ENCODE peak calls at places on chromosomes 16 and 17, in four cellular contexts. X is left lung, F is neural progenitor cell, Z is HCT116. I is an unnamed sample. For H3K4me1 and H3K9me3, the result is how much of the 10 kb centered on the place peaks cover.

GRCh38 chr17:39787038-39787437 is 49.3 kb downstream of the GRB7 start:
- DNase-seq in X (no peak), F (no peak), Z (no peak), I (no peak)

GRCh38 chr17:34764716-34765115 is 185.3 kb downstream of the TMEM132E start:
- DNase-seq in X (no peak), F (peak), Z (no peak), I (no peak)

GRCh38 chr16:19700319-19700781 is 17.7 kb downstream of the KNOP1 start:
- DNase-seq in X (no peak), F (no peak), Z (no peak), I (peak)

GRCh38 chr17:15262291-15263205 is 2.6 kb downstream of the PMP22 start:
- DNase-seq in X (peak), F (peak), Z (peak), I (peak)

GRCh38 chr16:16887193-16887592 is 508.3 kb downstream of the NPIPA7 start:
- DNase-seq in X (no peak), F (no peak), Z (no peak), I (no peak)

GRCh38 chr16:11225677-11226549 is 30.1 kb downstream of the SOCS1 start:
- DNase-seq in X (no peak), F (no peak), Z (no peak), I (no peak)

GRCh38 chr16:11494029-11494428 is 92.7 kb downstream of the LITAF start:
- DNase-seq in X (no peak), F (no peak), Z (no peak), I (no peak)

GRCh38 chr17:48997827-48998556 is 807 bp downstream of the IGF2BP1 start:
- DNase-seq in X (no peak), F (peak), Z (no peak), I (no peak)

GRCh38 chr16:14057878-14058382 is 13.2 kb upstream of the MRTFB start:
- DNase-seq in X (no peak), F (no peak), Z (no peak), I (no peak)

GRCh38 chr16:57949013-57949412 is 21.9 kb downstream of the CNGB1 start:
- DNase-seq in X (no peak), F (peak), Z (no peak), I (no peak)

GRCh38 chr17:73591278-73592078 is 52.8 kb downstream of the SDK2 start:
- DNase-seq in X (peak), F (no peak), Z (no peak), I (peak)

GRCh38 chr16:89595330-89596060 is 17.9 kb upstream of the DPEP1 start:
- DNase-seq in X (peak), F (no peak), Z (no peak), I (no peak)

GRCh38 chr16:76705883-76706282 is 428.7 kb downstream of the CNTNAP4 start:
- DNase-seq in X (no peak), F (no peak), Z (no peak), I (no peak)

GRCh38 chr16:57918444-57918843 is 52.5 kb downstream of the CNGB1 start:
- DNase-seq in X (no peak), F (no peak), Z (no peak), I (no peak)

GRCh38 chr17:73841431-73842060 is 197.3 kb upstream of the SDK2 start:
- DNase-seq in X (no peak), F (peak), Z (no peak), I (peak)

GRCh38 chr17:3879591-3880417 is 13.0 kb downstream of the CAMKK1 start:
- DNase-seq in X (no peak), F (peak), Z (no peak), I (no peak)

GRCh38 chr17:50087246-50087911 is 7.8 kb upstream of the PDK2 start:
- DNase-seq in X (no peak), F (peak), Z (peak), I (peak)

GRCh38 chr16:70681382-70682238 is 4.2 kb downstream of the MTSS2 start:
- DNase-seq in X (peak), F (no peak), Z (no peak), I (peak)

GRCh38 chr17:75151893-75152292 is 2.4 kb downstream of the JPT1 start:
- DNase-seq in X (no peak), F (no peak), Z (no peak), I (no peak)

GRCh38 chr17:12133183-12133582 is 112.5 kb downstream of the MAP2K4 start:
- DNase-seq in X (no peak), F (no peak), Z (no peak), I (no peak)

GRCh38 chr17:56918916-56919315 is 5.1 kb upstream of the TRIM25 start:
- DNase-seq in X (no peak), F (no peak), Z (no peak), I (no peak)

GRCh38 chr17:82009413-82009812 is 13.3 kb downstream of the CENPX start:
- DNase-seq in X (no peak), F (no peak), Z (no peak), I (no peak)

GRCh38 chr16:71479420-71479819 is 9.7 kb downstream of the ZNF19 start:
- DNase-seq in X (no peak), F (peak), Z (no peak), I (no peak)

GRCh38 chr16:66904428-66904845 is 14.2 kb downstream of the CDH16 start:
- DNase-seq in X (no peak), F (no peak), Z (no peak), I (no peak)

GRCh38 chr17:10061131-10061581 is 137.2 kb downstream of the GAS7 start:
- DNase-seq in X (no peak), F (no peak), Z (no peak), I (peak)

GRCh38 chr16:84751947-84752346 is 52.1 kb downstream of the USP10 start:
- DNase-seq in X (no peak), F (no peak), Z (no peak), I (no peak)

GRCh38 chr17:12519956-12520594 is 145.6 kb upstream of the MYOCD start:
- DNase-seq in X (no peak), F (no peak), Z (no peak), I (no peak)

GRCh38 chr17:32349854-32350661 is at the start of gene ZNF207:
- DNase-seq in X (peak), F (peak), Z (peak), I (peak)
- H3K4me1 ChIP-seq in X (under half), F (under half), Z (under half), I (under half)

DNA sequence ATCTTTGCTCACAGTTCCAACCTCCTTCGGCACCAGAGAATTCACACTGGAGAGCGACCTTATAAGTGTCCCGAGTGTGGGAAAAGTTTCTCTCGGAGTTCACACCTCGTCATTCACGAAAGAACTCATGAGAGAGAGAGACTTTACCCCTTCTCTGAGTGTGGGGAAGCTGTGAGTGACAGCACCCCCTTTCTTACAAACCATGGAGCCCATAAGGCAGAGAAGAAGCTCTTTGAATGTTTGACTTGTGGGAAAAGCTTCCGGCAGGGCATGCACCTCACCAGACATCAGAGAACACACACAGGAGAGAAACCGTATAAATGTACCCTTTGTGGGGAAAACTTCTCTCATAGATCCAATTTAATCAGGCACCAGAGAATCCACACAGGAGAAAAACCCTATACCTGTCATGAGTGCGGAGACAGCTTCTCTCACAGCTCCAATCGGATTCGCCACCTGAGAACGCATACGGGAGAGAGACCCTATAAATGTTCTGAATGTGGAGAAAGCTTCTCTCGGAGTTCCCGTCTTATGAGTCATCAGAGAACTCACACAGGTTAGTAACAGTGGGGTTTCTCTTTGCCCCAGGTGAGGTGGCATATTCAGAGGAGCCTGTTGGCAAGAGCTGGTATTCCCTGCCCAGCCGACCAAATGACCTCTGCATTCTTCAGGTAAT is 6.8 kb downstream of the ZNF263 start:
- DNase-seq in X (no peak), F (no peak), Z (no peak), I (no peak)
- H3K9me3 ChIP-seq in X (under half), F (under half), Z (under half), I (half or more)

DNA sequence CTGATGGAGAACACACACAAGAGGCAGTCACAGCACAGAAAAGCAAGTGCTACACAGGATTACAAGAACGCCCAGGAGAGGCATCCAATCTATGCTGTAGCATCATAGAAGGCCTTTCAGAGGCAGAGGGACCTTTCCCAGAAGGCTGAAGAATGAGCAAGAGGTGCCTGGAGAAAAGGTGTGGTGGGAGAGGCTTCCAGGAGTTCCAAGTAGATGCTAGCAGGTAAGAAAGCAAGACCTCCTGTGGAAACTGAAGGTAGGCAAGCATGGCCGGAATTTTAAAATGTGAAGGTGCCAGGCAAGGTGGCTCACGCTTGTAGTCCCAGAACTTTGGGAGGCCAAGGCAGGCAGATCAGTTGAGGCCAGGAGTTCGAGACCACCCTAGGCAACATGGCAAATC is 2.1 kb downstream of the ARHGAP17 start:
- DNase-seq in X (no peak), F (no peak), Z (no peak), I (no peak)
- H3K4me1 ChIP-seq in X (half or more), F (under half), Z (under half), I (under half)

GRCh38 chr17:26809033-26809432 is 484.9 kb upstream of the WSB1 start:
- DNase-seq in X (no peak), F (no peak), Z (peak), I (no peak)
- H3K9me3 ChIP-seq in X (under half), F (half or more), Z (half or more), I (half or more)

GRCh38 chr17:77400445-77400870 is 259.7 kb downstream of the SEC14L1 start:
- DNase-seq in X (no peak), F (peak), Z (no peak), I (no peak)

GRCh38 chr17:77399319-77399959 is 258.7 kb downstream of the SEC14L1 start:
- DNase-seq in X (no peak), F (no peak), Z (no peak), I (no peak)

GRCh38 chr17:77395609-77396008 is 254.8 kb downstream of the SEC14L1 start:
- DNase-seq in X (no peak), F (no peak), Z (no peak), I (no peak)

GRCh38 chr17:77396610-77397009 is 255.8 kb downstream of the SEC14L1 start:
- DNase-seq in X (no peak), F (no peak), Z (no peak), I (no peak)

GRCh38 chr17:77398274-77398673 is 257.5 kb downstream of the SEC14L1 start:
- DNase-seq in X (no peak), F (no peak), Z (no peak), I (no peak)
- H3K4me1 ChIP-seq in X (half or more), F (under half), Z (under half), I (under half)

DNA sequence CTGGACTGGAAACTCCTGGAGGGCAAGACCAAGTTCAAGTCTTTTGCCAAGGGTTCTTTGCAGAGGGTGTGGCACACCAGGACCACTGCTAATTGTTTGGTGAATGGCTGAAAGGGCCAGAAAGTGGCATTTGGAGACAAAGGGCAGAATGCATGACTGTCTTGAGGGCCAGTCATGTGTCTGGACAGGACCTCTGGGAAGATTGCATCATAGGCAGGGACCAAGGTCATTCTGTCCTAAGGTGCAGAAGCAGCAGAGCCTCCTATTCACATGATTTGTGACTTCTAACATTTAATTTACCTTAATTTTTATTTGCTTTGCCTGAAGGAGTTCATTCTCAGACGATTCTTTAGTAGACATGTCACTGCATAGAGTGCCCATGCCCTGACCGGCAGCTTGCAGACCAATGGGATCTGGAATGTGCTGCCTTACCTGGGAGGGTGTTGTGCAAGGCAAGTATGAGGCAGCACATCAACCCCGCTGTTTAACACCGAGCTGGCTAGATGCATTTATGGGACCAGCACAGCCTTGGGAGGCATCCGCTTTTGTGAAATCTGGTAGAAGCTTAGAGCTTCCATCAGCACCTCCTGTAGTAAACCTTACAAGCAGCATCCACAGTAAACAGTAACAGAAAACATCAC is 62.3 kb upstream of the MAF start:
- DNase-seq in X (no peak), F (no peak), Z (no peak), I (no peak)
- H3K9me3 ChIP-seq in X (under half), F (under half), Z (half or more), I (under half)

DNA sequence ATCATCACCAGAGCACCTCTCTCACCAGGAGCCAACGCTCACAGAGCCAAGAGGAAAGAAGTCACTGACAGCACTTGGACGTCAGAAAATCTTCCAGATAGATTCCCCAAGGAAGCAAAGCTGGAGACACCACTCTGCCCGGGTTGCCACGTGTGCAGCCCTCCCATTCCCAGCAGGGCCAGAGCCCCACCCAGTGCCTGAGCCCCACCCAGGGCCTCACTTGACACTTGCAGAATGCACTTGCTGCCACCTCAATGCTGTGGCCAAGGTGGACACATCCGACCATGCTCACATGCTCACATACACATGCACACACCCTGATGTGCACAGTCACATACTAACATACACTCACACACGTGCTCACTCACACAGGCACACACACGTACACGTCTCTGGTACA is 240.7 kb downstream of the RBFOX3 start:
- DNase-seq in X (peak), F (no peak), Z (no peak), I (peak)
- H3K4me1 ChIP-seq in X (under half), F (under half), Z (under half), I (under half)

GRCh38 chr16:35255816-35256215 is 1796.4 kb downstream of the TP53TG3F start:
- DNase-seq in X (no peak), F (no peak), Z (no peak), I (no peak)

GRCh38 chr16:35255186-35255803 is 1795.9 kb downstream of the TP53TG3F start:
- DNase-seq in X (no peak), F (no peak), Z (no peak), I (no peak)

GRCh38 chr16:35252356-35252936 is 1793.0 kb downstream of the TP53TG3F start:
- DNase-seq in X (no peak), F (no peak), Z (no peak), I (no peak)

GRCh38 chr16:35258381-35258780 is 1799.0 kb downstream of the TP53TG3F start:
- DNase-seq in X (no peak), F (no peak), Z (no peak), I (no peak)
- H3K9me3 ChIP-seq in X (under half), F (under half), Z (under half), I (half or more)

DNA sequence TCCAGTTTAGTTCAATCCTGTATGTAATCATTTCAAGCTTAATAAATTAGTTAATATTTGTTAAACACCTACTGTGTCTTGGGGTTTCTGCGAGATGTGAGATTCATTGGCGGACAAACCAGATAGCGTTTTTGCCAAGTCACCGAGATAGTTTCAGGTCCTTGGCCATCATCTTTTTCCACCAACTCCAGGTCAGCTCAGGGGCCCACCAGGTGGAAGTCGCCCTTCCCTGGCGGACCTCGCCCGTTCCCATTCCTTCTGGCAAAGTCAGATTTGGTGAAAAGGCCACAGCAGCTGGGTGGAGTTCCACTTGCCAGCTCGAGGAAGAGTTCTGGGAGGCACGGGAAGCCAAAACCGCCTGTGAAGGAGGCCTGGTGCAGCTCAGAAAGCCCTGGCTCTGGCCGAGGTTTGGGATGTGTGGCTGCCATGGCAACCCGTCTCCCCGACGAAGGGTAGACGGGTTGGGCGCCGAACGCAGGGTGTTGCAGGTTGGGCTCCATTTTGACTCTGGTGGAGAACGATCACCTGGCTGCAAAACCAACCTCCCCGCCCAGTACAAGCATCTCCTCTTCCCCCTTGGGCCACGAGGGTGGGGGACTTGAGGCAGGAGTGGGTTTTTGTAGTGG is 39.5 kb downstream of the CMIP start:
- DNase-seq in X (no peak), F (no peak), Z (no peak), I (no peak)
- H3K4me1 ChIP-seq in X (half or more), F (under half), Z (half or more), I (under half)

I was measured in mucosa of descending colon.